ENCODE peak calls at places on chromosomes 7 and 10, in six cellular contexts. S is lower lobe of right lung, T is Panc1, E is mesenchymal stem cell, U is mucosa of descending colon, J is fibroblast of lung. O is an unnamed sample.

GRCh38 chr10:109961181-109962001 is 38.1 kb upstream of the XPNPEP1 start:
- DNase-seq in T (no peak), J (peak; percentile 69), S (no peak), E (peak; percentile 20), U (no peak), O (peak; percentile 32)

GRCh38 chr10:99966306-99966705 is 43.4 kb downstream of the DNMBP start:
- DNase-seq in J (peak; percentile 98), U (no peak), T (peak; percentile 87), S (no peak), E (peak; percentile 90), O (no peak)

GRCh38 chr10:78286186-78286585 is 252.5 kb downstream of the RPS24 start:
- DNase-seq in U (no peak), J (no peak), T (no peak), S (no peak), E (no peak), O (no peak)

GRCh38 chr10:21724695-21725371 is 190.8 kb downstream of the MLLT10 start:
- DNase-seq in T (peak; percentile 28), J (peak; percentile 99), U (no peak), E (peak; percentile 99), S (peak; percentile 78), O (peak; percentile 99)

GRCh38 chr10:97127960-97128850 is 57.6 kb downstream of the SLIT1 start:
- DNase-seq in U (no peak), E (no peak), J (no peak), S (no peak), T (no peak), O (peak; percentile 14)

GRCh38 chr7:100606313-100606712 is 4.2 kb downstream of the PCOLCE start:
- DNase-seq in E (no peak), T (no peak), S (no peak), J (no peak), U (no peak), O (no peak)

GRCh38 chr7:157985636-157986035 is 602.0 kb downstream of the PTPRN2 start:
- DNase-seq in S (no peak), E (no peak), T (no peak), U (no peak), J (no peak), O (no peak)

GRCh38 chr7:149783386-149784250 is 10.2 kb upstream of the ZNF467 start:
- DNase-seq in U (peak; percentile 22), S (no peak), E (no peak), T (no peak), J (no peak), O (peak; percentile 30)

GRCh38 chr7:151960449-151960848 is 4.2 kb downstream of the GALNTL5 start:
- DNase-seq in E (no peak), S (no peak), U (no peak), T (no peak), J (no peak), O (no peak)

GRCh38 chr7:47336178-47337020 is 245.5 kb downstream of the TNS3 start:
- DNase-seq in J (peak; percentile 69), T (no peak), U (no peak), E (peak; percentile 87), S (no peak), O (no peak)

GRCh38 chr10:30674796-30675195 is 45.2 kb upstream of the LYZL2 start:
- DNase-seq in S (no peak), J (no peak), U (no peak), E (no peak), T (no peak), O (no peak)

GRCh38 chr7:47792521-47793121 is 155.6 kb downstream of the PKD1L1 start:
- DNase-seq in T (no peak), S (no peak), E (no peak), J (no peak), U (no peak), O (peak; percentile 44)

GRCh38 chr7:46440186-46440585 is 519.1 kb upstream of the IGFBP3 start:
- DNase-seq in J (no peak), T (no peak), S (no peak), E (no peak), U (no peak), O (no peak)

GRCh38 chr10:124329941-124330340 is 88.8 kb downstream of the OAT start:
- DNase-seq in J (no peak), T (no peak), U (no peak), S (no peak), E (no peak), O (no peak)

GRCh38 chr7:159118623-159119022 is 26.0 kb downstream of the VIPR2 start:
- DNase-seq in S (no peak), E (no peak), T (no peak), J (no peak), U (no peak), O (no peak)

GRCh38 chr10:90125966-90126600 is 424.7 kb downstream of the KIF20B start:
- DNase-seq in S (no peak), T (no peak), U (no peak), J (peak; percentile 93), E (no peak), O (no peak)

GRCh38 chr10:49053053-49053997 is 62.0 kb downstream of the VSTM4 start:
- DNase-seq in J (no peak), S (peak; percentile 63), T (no peak), U (no peak), E (no peak), O (no peak)

GRCh38 chr10:84296071-84296981 is 32.1 kb upstream of the CCSER2 start:
- DNase-seq in J (peak; percentile 75), E (peak; percentile 73), T (no peak), S (no peak), U (no peak), O (no peak)

GRCh38 chr10:115209133-115209532 is 116.0 kb downstream of the ATRNL1 start:
- DNase-seq in U (no peak), S (no peak), E (peak; percentile 40), J (no peak), T (no peak), O (no peak)

GRCh38 chr7:22329816-22330524 is 27.0 kb downstream of the RAPGEF5 start:
- DNase-seq in T (no peak), S (no peak), U (peak; percentile 56), E (no peak), J (no peak), O (no peak)

GRCh38 chr7:55521543-55522267 is 50.6 kb downstream of the VOPP1 start:
- DNase-seq in S (no peak), U (peak; percentile 87), J (no peak), E (no peak), T (no peak), O (no peak)

GRCh38 chr7:1065263-1066260 is 21.2 kb downstream of the GPR146 start:
- DNase-seq in J (peak; percentile 53), E (peak; percentile 68), T (no peak), S (peak; percentile 91), U (peak; percentile 80), O (peak; percentile 83)

GRCh38 chr10:114694062-114694461 is 36.0 kb upstream of the ABLIM1 start:
- DNase-seq in E (no peak), S (no peak), U (no peak), T (no peak), J (peak; percentile 61), O (no peak)

GRCh38 chr7:76049295-76049694 is 1.4 kb downstream of the MDH2 start:
- DNase-seq in J (no peak), U (no peak), E (no peak), T (no peak), S (no peak), O (no peak)

GRCh38 chr7:2037805-2038635 is 194.7 kb downstream of the MAD1L1 start:
- DNase-seq in T (no peak), E (peak; percentile 33), J (peak; percentile 72), U (peak; percentile 29), S (peak; percentile 20), O (peak; percentile 75)

GRCh38 chr10:69651362-69651761 is 21.3 kb downstream of the FAM241B start:
- DNase-seq in J (no peak), U (no peak), E (no peak), T (no peak), S (no peak), O (no peak)

GRCh38 chr10:69652111-69652856 is 22.2 kb downstream of the FAM241B start:
- DNase-seq in E (no peak), T (no peak), J (no peak), S (no peak), U (no peak), O (no peak)

GRCh38 chr10:69652857-69653199 is 22.8 kb downstream of the FAM241B start:
- DNase-seq in T (no peak), U (no peak), E (no peak), J (no peak), S (no peak), O (no peak)

GRCh38 chr10:69649771-69650550 is 19.9 kb downstream of the FAM241B start:
- DNase-seq in J (no peak), T (no peak), S (no peak), E (no peak), U (no peak), O (no peak)

DNA sequence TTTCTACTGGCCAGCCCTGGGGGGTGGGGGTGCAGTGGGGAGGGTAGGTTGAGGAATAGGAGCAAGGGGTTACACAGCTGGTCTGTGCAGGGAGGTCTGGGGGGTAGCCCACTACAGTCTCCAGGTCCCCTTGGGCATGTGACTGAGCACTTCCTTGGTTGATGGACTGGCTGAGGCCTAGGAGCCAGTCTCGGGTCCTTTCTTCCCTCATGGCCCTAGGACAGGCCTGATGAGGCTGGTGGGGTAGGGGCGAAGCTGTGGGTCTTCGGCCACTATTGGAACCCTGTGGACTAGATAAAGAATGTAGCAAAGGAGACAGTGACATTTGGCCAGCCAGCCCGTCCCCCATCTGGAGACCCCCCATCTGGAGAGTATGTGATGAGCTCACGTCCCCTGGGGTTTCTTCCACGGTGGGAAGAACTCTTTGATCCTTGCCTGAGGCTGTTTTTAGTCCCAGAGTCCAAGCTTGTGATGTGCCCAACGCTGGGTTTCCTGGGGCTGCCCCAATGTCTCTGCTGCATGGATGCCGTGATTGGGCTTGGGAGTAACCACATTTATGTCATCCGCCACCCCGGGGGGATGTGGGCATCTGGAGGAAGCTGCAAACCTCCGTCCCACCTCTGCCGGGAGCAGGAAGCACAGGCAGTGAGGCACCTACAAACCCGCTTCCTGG is 20.7 kb downstream of the FAM241B start:
- DNase-seq in E (no peak), S (no peak), T (no peak), U (no peak), J (no peak), O (no peak)
- H3K4me1 ChIP-seq in E (peaks cover 25% of the 10 kb centered on the region), S (no peaks in the 10 kb centered on the region), T (no peaks in the 10 kb centered on the region), U (no peaks in the 10 kb centered on the region), J (no peaks in the 10 kb centered on the region), O (no peaks in the 10 kb centered on the region)

GRCh38 chr10:103852189-103852711 is 3.1 kb downstream of the SH3PXD2A start:
- DNase-seq in U (no peak), T (no peak), S (no peak), E (peak; percentile 97), J (peak; percentile 72), O (no peak)
- H3K4me1 ChIP-seq in U (peaks cover 42% of the 10 kb centered on the region), T (peaks cover 43% of the 10 kb centered on the region), S (peaks cover 71% of the 10 kb centered on the region), E (peaks cover 24% of the 10 kb centered on the region), J (peaks cover 41% of the 10 kb centered on the region), O (peaks cover 37% of the 10 kb centered on the region)

GRCh38 chr7:115005942-115006341 is 84.0 kb downstream of the MDFIC start:
- DNase-seq in J (no peak), S (no peak), E (no peak), U (no peak), T (no peak), O (no peak)
- H3K4me1 ChIP-seq in J (peaks cover 8% of the 10 kb centered on the region), S (peaks cover 26% of the 10 kb centered on the region), E (peaks cover 5% of the 10 kb centered on the region), U (peaks cover 19% of the 10 kb centered on the region), T (no peaks in the 10 kb centered on the region), O (peaks cover 23% of the 10 kb centered on the region)

GRCh38 chr7:105768117-105768516 is 108.3 kb downstream of the ATXN7L1 start:
- DNase-seq in J (no peak), T (no peak), U (no peak), E (no peak), S (no peak), O (no peak)
- H3K4me1 ChIP-seq in J (peaks cover 25% of the 10 kb centered on the region), T (peaks cover 19% of the 10 kb centered on the region), U (no peaks in the 10 kb centered on the region), E (no peaks in the 10 kb centered on the region), S (no peaks in the 10 kb centered on the region), O (peaks cover 40% of the 10 kb centered on the region)